ENCODE peak calls at places on chromosomes 16 and 17, in five cellular contexts. T, C, H, V and P are unnamed samples.

GRCh38 chr16:22816475-22816874 is 2.5 kb downstream of the HS3ST2 start:
- DNase-seq in T (no peak), C (no peak), H (peak; percentile 49), V (no peak), P (no peak)

GRCh38 chr16:58346831-58347371 is 45.4 kb upstream of the GINS3 start:
- DNase-seq in T (no peak), C (no peak), H (no peak), V (no peak), P (no peak)

GRCh38 chr17:7015587-7016020 is 3.2 kb downstream of the RNASEK start:
- DNase-seq in T (no peak), C (no peak), H (no peak), V (no peak), P (no peak)

GRCh38 chr16:57127037-57127763 is 34.8 kb downstream of the CPNE2 start:
- DNase-seq in T (peak; percentile 15), C (no peak), H (no peak), V (peak; percentile 80), P (no peak)

GRCh38 chr16:9844361-9844760 is 337.9 kb downstream of the GRIN2A start:
- DNase-seq in T (no peak), C (no peak), H (no peak), V (no peak), P (no peak)

GRCh38 chr17:66337866-66338472 is 35.6 kb downstream of the PRKCA start:
- DNase-seq in T (no peak), C (no peak), H (no peak), V (no peak), P (no peak)

GRCh38 chr17:80476877-80477646 is 655 bp upstream of the NPTX1 start:
- DNase-seq in T (no peak), C (no peak), H (no peak), V (no peak), P (no peak)

GRCh38 chr17:45333702-45334092 is 16.9 kb upstream of the MAP3K14 start:
- DNase-seq in T (no peak), C (peak; percentile 54), H (no peak), V (no peak), P (no peak)

GRCh38 chr17:1590031-1590746 is 27.6 kb upstream of the PITPNA start:
- DNase-seq in T (peak; percentile 81), C (no peak), H (peak; percentile 95), V (no peak), P (no peak)

GRCh38 chr17:82965371-82965770 is 114.0 kb upstream of the METRNL start:
- DNase-seq in T (no peak), C (no peak), H (no peak), V (no peak), P (no peak)

GRCh38 chr16:81238296-81239011 is at the start of gene BCO1:
- DNase-seq in T (peak; percentile 40), C (no peak), H (peak; percentile 49), V (no peak), P (no peak)

GRCh38 chr16:8632675-8633182 is 11.2 kb downstream of the METTL22 start:
- DNase-seq in T (no peak), C (peak; percentile 70), H (no peak), V (no peak), P (no peak)

GRCh38 chr17:18258356-18259038 is at the start of gene FLII:
- DNase-seq in T (no peak), C (peak; percentile 78), H (peak; percentile 56), V (peak; percentile 52), P (peak; percentile 54)

GRCh38 chr17:9729735-9730420 is 61.5 kb downstream of the DHRS7C start:
- DNase-seq in T (no peak), C (no peak), H (peak; percentile 75), V (no peak), P (no peak)

GRCh38 chr16:83574388-83574787 is 233.4 kb upstream of the HSBP1 start:
- DNase-seq in T (peak; percentile 28), C (no peak), H (peak; percentile 22), V (no peak), P (no peak)

GRCh38 chr17:57442914-57443571 is 186.7 kb downstream of the MSI2 start:
- DNase-seq in T (no peak), C (no peak), H (peak; percentile 60), V (peak; percentile 38), P (no peak)

GRCh38 chr16:57471852-57472664 is 9.6 kb downstream of the POLR2C start:
- DNase-seq in T (no peak), C (no peak), H (no peak), V (no peak), P (no peak)

GRCh38 chr17:40953876-40954275 is 12.9 kb downstream of the KRT39 start:
- DNase-seq in T (peak; percentile 75), C (no peak), H (peak; percentile 85), V (no peak), P (no peak)

GRCh38 chr17:79050591-79050990 is 24.0 kb upstream of the ENGASE start:
- DNase-seq in T (no peak), C (peak; percentile 49), H (no peak), V (no peak), P (no peak)

GRCh38 chr17:16259926-16260325 is 42.9 kb downstream of the PIGL start:
- DNase-seq in T (no peak), C (no peak), H (no peak), V (no peak), P (no peak)

GRCh38 chr17:5502552-5502951 is 16.2 kb downstream of the MIS12 start:
- DNase-seq in T (no peak), C (no peak), H (no peak), V (no peak), P (no peak)

GRCh38 chr16:9966569-9967157 is 215.6 kb downstream of the GRIN2A start:
- DNase-seq in T (peak; percentile 11), C (no peak), H (no peak), V (peak; percentile 87), P (no peak)

GRCh38 chr16:85173077-85173980 is 61.1 kb upstream of the CIBAR2 start:
- DNase-seq in T (peak; percentile 92), C (no peak), H (peak; percentile 94), V (no peak), P (no peak)

GRCh38 chr17:43579570-43580140 is 33.5 kb upstream of the ETV4 start:
- DNase-seq in T (peak; percentile 80), C (no peak), H (peak; percentile 75), V (peak; percentile 26), P (no peak)

GRCh38 chr16:19559242-19559910 is 3.9 kb downstream of the VPS35L start:
- DNase-seq in T (peak; percentile 67), C (no peak), H (peak; percentile 38), V (peak; percentile 57), P (no peak)

GRCh38 chr16:50538411-50539052 is 9.7 kb upstream of the NKD1 start:
- DNase-seq in T (no peak), C (no peak), H (peak; percentile 84), V (no peak), P (no peak)
- TF ChIP-seq CTCF in T (no peak), C (no peak), H (no peak), V (no peak), P (no peak)

DNA sequence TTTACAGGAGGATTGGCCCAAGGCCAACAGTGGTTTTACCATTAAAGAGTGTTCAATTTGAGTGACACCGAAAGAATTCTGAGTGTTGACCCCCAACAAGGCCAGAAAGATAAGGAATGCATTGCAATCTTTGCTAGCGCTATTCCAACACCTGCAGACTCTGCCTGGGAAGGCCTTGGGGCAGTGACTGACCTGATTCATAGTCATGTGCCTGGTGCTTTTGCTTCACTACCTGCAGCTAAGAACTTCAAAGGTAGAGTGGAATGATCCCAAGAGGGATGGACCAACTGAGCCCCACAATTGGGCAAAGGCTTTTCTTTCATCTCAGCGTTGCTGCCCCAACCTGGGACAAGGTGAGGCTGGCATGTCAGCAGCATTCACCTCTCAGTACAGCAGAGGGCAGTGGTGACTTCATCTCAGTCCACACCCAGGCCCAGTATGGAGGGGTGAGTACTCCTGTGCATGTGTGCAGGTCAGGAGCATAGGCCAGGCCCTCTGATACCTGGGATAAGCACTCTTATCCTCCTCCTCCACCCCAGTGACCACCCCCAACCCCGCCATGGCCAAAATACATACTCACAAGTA is 149.6 kb upstream of the GNAO1 start:
- DNase-seq in T (no peak), C (no peak), H (peak; percentile 50), V (peak; percentile 29), P (no peak)
- TF ChIP-seq CTCF in T (peak; percentile 16), C (no peak), H (no peak), V (peak; percentile 49), P (no peak)

GRCh38 chr16:64455275-64455674 is 666.6 kb downstream of the CDH11 start:
- DNase-seq in T (peak; percentile 55), C (no peak), H (no peak), V (no peak), P (no peak)
- TF ChIP-seq CTCF in T (peak; percentile 74), C (no peak), H (no peak), V (no peak), P (no peak)

DNA sequence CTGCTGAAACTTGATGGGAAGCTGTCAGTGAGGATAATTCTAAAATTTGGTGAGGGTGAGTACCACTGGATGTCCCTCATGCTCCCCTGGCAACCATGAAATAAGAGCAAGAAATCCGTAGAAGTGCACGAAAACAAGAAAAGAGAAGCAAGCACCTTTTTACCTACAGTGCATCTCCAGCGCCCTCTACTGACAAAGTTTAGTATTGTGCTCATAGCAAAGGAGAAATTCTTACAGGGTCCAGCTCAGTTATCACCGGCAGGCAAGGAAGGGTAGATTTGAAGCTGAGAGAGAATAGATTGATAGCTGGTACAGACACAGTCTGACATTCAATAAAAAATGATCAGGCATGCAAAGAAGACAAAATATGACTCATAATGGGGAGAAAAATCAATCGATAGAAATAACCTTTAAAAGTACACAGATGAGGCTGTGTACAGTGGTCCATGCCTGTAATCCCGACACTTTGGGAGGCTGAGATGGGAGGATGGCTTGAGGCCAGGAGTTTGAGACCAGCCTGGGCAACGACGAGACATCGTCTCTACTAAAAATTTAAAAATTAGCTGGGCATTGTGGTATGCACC is 28.3 kb upstream of the TEX2 start:
- DNase-seq in T (no peak), C (no peak), H (no peak), V (peak; percentile 57), P (no peak)
- TF ChIP-seq CTCF in T (peak; percentile 75), C (no peak), H (peak; percentile 46), V (peak; percentile 45), P (no peak)

GRCh38 chr16:48609453-48610023 is 442 bp downstream of the N4BP1 start:
- DNase-seq in T (peak; percentile 45), C (peak; percentile 82), H (peak; percentile 39), V (peak; percentile 69), P (no peak)
- TF ChIP-seq CTCF in T (no peak), C (no peak), H (no peak), V (no peak), P (no peak)